ENCODE peak calls at places on chromosomes 12 and 14, in seven cellular contexts. W is neural progenitor cell, I is lower leg skin, K is GM10248, Y is left lung, H is ovary, B is AG04449. C is an unnamed sample.

GRCh38 chr12:94023879-94024278 is 124.5 kb upstream of the PLXNC1 start:
- DNase-seq in W (no peak), I (no peak), K (no peak), Y (no peak), H (no peak), B (no peak), C (no peak)

GRCh38 chr14:50335389-50335788 is 23.3 kb downstream of the DMAC2L start:
- DNase-seq in W (peak), I (peak), K (no peak), Y (no peak), H (no peak), B (no peak), C (no peak)

GRCh38 chr12:123807670-123808069 is 45.6 kb downstream of the DNAH10 start:
- DNase-seq in W (no peak), I (no peak), K (no peak), Y (no peak), H (no peak), B (no peak), C (no peak)

GRCh38 chr12:99271071-99271470 is 376.5 kb upstream of the GARIN6 start:
- DNase-seq in W (no peak), I (no peak), K (no peak), Y (no peak), H (no peak), B (no peak), C (no peak)

GRCh38 chr12:101698782-101699347 is 1.4 kb downstream of the CHPT1 start:
- DNase-seq in W (no peak), I (no peak), K (peak), Y (no peak), H (no peak), B (no peak), C (no peak)

GRCh38 chr12:38138225-38139221 is 178.1 kb upstream of the ALG10B start:
- DNase-seq in W (peak), I (peak), K (peak), Y (peak), H (peak), B (peak), C (no peak)

GRCh38 chr14:68564826-68565760 is 227.8 kb downstream of the ZFP36L1 start:
- DNase-seq in W (no peak), I (peak), K (no peak), Y (no peak), H (no peak), B (no peak), C (no peak)

GRCh38 chr14:105092124-105092911 is 27.1 kb upstream of the GPR132 start:
- DNase-seq in W (peak), I (peak), K (peak), Y (peak), H (no peak), B (no peak), C (no peak)

GRCh38 chr12:120010661-120011230 is 21.7 kb downstream of the BICDL1 start:
- DNase-seq in W (no peak), I (no peak), K (no peak), Y (no peak), H (no peak), B (no peak), C (no peak)

GRCh38 chr14:53367631-53368030 is 214.5 kb upstream of the DDHD1 start:
- DNase-seq in W (no peak), I (no peak), K (no peak), Y (no peak), H (no peak), B (no peak), C (no peak)

GRCh38 chr14:51095854-51096823 is 1.2 kb upstream of the TRIM9 start:
- DNase-seq in W (peak), I (peak), K (no peak), Y (peak), H (peak), B (no peak), C (peak)

GRCh38 chr12:82625523-82625922 is 61.2 kb upstream of the TMTC2 start:
- DNase-seq in W (peak), I (no peak), K (no peak), Y (no peak), H (no peak), B (no peak), C (no peak)

GRCh38 chr12:124565071-124565491 is 2.3 kb downstream of the NCOR2 start:
- DNase-seq in W (peak), I (no peak), K (no peak), Y (no peak), H (peak), B (no peak), C (no peak)

GRCh38 chr12:127334324-127334723 is 932.6 kb upstream of the TMEM132C start:
- DNase-seq in W (no peak), I (no peak), K (no peak), Y (no peak), H (no peak), B (no peak), C (no peak)

GRCh38 chr12:2057041-2057792 is 4.4 kb downstream of the CACNA1C start:
- DNase-seq in W (peak), I (no peak), K (peak), Y (peak), H (peak), B (no peak), C (no peak)

GRCh38 chr12:538731-539539 is 79.2 kb downstream of the B4GALNT3 start:
- DNase-seq in W (no peak), I (no peak), K (no peak), Y (no peak), H (no peak), B (no peak), C (no peak)

GRCh38 chr14:95305145-95305544 is 14.6 kb downstream of the CLMN start:
- DNase-seq in W (no peak), I (no peak), K (no peak), Y (no peak), H (no peak), B (no peak), C (no peak)

GRCh38 chr14:89767861-89768268 is 186.7 kb downstream of the EFCAB11 start:
- DNase-seq in W (peak), I (no peak), K (peak), Y (no peak), H (no peak), B (no peak), C (peak)

GRCh38 chr14:24058260-24058950 is 6.6 kb downstream of the CARMIL3 start:
- DNase-seq in W (peak), I (no peak), K (peak), Y (peak), H (peak), B (peak), C (no peak)

GRCh38 chr14:53278602-53279506 is 125.7 kb upstream of the DDHD1 start:
- DNase-seq in W (no peak), I (no peak), K (no peak), Y (no peak), H (no peak), B (no peak), C (no peak)

GRCh38 chr12:95789126-95790024 is 1.2 kb downstream of the NTN4 start:
- DNase-seq in W (peak), I (no peak), K (no peak), Y (peak), H (peak), B (no peak), C (no peak)

GRCh38 chr12:62900686-62901272 is 34.2 kb downstream of the PPM1H start:
- DNase-seq in W (no peak), I (no peak), K (no peak), Y (no peak), H (no peak), B (no peak), C (no peak)

GRCh38 chr14:104085032-104085888 is at the start of gene ASPG:
- DNase-seq in W (peak), I (no peak), K (no peak), Y (peak), H (peak), B (no peak), C (peak)

GRCh38 chr12:68446896-68447806 is 115.0 kb upstream of the MDM1 start:
- DNase-seq in W (peak), I (no peak), K (no peak), Y (no peak), H (no peak), B (no peak), C (no peak)

GRCh38 chr12:39103552-39104165 is 198.3 kb upstream of the CPNE8 start:
- DNase-seq in W (peak), I (no peak), K (peak), Y (no peak), H (no peak), B (no peak), C (no peak)

GRCh38 chr12:54173906-54174471 is 14.8 kb downstream of the SMUG1 start:
- DNase-seq in W (no peak), I (no peak), K (no peak), Y (no peak), H (no peak), B (no peak), C (no peak)

GRCh38 chr12:128755565-128755964 is 68.2 kb downstream of the SLC15A4 start:
- DNase-seq in W (no peak), I (no peak), K (no peak), Y (no peak), H (no peak), B (no peak), C (no peak)

GRCh38 chr14:76917759-76918175 is 91.6 kb downstream of the LRRC74A start:
- DNase-seq in W (no peak), I (no peak), K (no peak), Y (no peak), H (peak), B (no peak), C (no peak)

GRCh38 chr12:67141405-67142018 is 127.6 kb upstream of the CAND1 start:
- DNase-seq in W (peak), I (no peak), K (no peak), Y (no peak), H (no peak), B (no peak), C (no peak)

GRCh38 chr12:9870311-9870866 is 1.2 kb upstream of the CLEC2B start:
- DNase-seq in W (no peak), I (no peak), K (no peak), Y (no peak), H (peak), B (no peak), C (no peak)

DNA sequence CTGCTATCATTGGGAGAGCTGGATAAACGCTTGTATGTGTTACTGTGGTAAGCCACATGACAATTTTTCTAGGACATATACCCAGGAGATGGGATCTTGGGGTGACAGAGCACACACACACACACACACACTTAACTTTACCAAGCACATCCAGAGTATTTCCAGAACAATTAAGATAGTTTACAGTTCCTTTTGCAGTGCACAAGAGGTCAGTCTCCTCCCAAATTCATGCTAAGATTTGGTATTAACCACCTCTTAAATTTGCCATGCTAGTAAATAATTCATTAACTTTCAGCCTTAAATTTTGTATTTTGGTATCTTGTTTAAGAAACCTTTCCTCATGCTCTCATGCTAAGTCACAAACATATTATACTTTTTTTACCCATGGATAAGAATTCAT is 33.9 kb upstream of the LIMA1 start:
- DNase-seq in W (no peak), I (no peak), K (no peak), Y (no peak), H (no peak), B (no peak), C (no peak)
- TF ChIP-seq CTCF in W (no peak), I (no peak), K (no peak), Y (no peak), H (no peak), B (no peak), C (no peak)

DNA sequence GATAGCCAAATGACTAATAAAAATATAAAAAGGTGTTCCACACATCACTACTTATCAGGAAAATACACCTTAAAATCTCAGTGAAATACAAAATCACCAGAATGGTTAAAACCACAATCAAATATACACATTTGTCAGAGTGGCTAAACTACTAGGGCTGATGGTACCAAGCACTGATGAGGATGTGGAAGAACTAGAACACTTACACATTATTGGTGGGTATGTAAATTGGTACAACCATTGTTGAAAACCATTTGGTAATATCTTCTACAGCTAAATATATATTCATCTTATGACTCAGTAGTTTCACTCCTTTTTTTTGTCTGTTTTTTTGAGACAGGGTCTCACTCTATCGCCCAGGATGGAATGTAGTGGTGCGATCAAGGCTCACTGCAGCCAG is 48.5 kb upstream of the TTC7B start:
- DNase-seq in W (no peak), I (no peak), K (no peak), Y (no peak), H (no peak), B (no peak), C (no peak)
- TF ChIP-seq CTCF in W (no peak), I (no peak), K (no peak), Y (no peak), H (no peak), B (no peak), C (no peak)

GRCh38 chr12:49126852-49127763 is 4.1 kb downstream of the TUBA1B start:
- DNase-seq in W (no peak), I (no peak), K (no peak), Y (no peak), H (no peak), B (no peak), C (no peak)

GRCh38 chr12:49121047-49121696 is 10.0 kb downstream of the TUBA1B start:
- DNase-seq in W (peak), I (no peak), K (peak), Y (no peak), H (no peak), B (no peak), C (no peak)
- TF ChIP-seq CTCF in W (peak), I (no peak), K (peak), Y (peak), H (peak), B (peak), C (no peak)

GRCh38 chr12:4909734-4910501 is at the start of gene KCNA1:
- DNase-seq in W (peak), I (no peak), K (peak), Y (peak), H (no peak), B (no peak), C (peak)

GRCh38 chr12:4910502-4911315 is 1.0 kb downstream of the KCNA1 start:
- DNase-seq in W (peak), I (no peak), K (peak), Y (no peak), H (no peak), B (no peak), C (peak)

GRCh38 chr12:4909397-4909733 is 340 bp upstream of the KCNA1 start:
- DNase-seq in W (peak), I (no peak), K (peak), Y (peak), H (no peak), B (no peak), C (no peak)

GRCh38 chr12:4911316-4911994 is 1.8 kb downstream of the KCNA1 start:
- DNase-seq in W (no peak), I (no peak), K (no peak), Y (peak), H (no peak), B (no peak), C (no peak)

GRCh38 chr12:4908694-4909396 is 860 bp upstream of the KCNA1 start:
- DNase-seq in W (peak), I (no peak), K (peak), Y (no peak), H (no peak), B (no peak), C (no peak)
- TF ChIP-seq CTCF in W (peak), I (no peak), K (peak), Y (no peak), H (no peak), B (no peak), C (no peak)

GRCh38 chr12:51926718-51927117 is 19.4 kb downstream of the ACVRL1 start:
- DNase-seq in W (no peak), I (peak), K (no peak), Y (no peak), H (no peak), B (no peak), C (no peak)
- TF ChIP-seq CTCF in W (peak), I (no peak), K (peak), Y (peak), H (no peak), B (peak), C (no peak)

DNA sequence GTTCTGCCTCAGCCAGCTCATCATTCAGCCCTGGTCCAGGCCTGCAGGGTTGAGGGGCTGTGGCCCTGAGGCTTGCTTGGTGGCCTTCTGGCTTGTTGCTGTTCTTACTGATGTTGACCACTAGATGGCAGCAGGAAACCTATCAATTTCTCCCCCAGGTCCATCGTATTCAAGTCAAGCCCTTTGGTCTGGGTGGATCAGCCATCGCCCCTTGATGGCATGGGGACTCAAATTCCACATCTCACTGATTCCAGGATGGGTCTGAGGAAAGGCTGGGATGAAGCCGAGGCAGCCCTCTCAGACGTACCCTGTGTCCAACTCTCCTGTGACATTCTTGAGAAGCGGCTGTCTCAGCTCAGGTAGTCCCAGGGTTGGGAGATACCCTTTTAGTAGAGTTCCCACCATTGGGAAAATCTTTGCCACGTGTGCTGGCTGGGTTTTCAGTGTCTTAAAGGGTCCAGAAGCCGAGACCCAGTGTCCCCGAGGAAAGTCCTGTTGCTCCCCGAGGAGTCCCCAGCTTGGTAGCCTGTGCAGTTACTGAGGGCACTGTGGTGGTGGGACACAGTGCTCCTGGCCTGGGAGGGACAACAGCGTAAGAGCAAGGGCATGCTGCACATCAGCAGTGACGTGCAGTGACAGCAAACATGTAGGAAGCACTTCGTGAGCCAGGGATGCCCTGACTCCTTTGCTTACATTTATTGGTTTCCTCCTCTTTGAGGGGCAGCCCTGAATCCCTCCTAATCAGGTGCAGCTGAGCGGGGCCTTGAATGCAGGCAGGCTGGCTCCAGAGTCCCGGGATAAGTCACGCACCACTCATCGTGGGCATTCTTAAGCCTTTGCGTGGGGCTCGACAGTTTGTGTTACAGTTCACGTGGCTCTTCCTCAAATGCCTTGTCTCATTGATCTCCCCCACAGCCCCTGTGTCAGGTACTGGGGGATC is 58.6 kb downstream of the TSPAN9 start:
- DNase-seq in W (peak), I (peak), K (peak), Y (no peak), H (peak), B (no peak), C (no peak)
- TF ChIP-seq CTCF in W (peak), I (no peak), K (peak), Y (peak), H (peak), B (peak), C (peak)

DNA sequence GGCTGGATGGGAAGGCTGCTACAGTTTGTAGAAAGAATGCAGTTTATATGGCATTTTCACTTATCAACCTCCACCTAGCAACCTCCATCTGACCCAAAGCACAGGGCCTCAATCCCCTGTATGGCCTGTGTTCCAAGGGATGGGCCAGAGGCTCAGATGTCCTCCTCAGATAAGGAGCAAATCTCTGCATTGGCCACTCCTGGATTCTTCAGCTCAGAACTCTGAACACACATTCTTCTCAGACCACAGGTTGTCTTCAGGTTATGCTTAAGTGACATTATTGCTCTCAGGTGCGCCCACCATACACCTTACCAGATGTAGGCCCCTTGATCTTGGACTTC is 47.9 kb upstream of the JDP2 start:
- DNase-seq in W (no peak), I (peak), K (no peak), Y (no peak), H (no peak), B (no peak), C (no peak)
- TF ChIP-seq CTCF in W (no peak), I (no peak), K (no peak), Y (no peak), H (no peak), B (no peak), C (no peak)

C was measured in activated B cell treated with CpG ODN at 0.5 μM for 24 hours.